ENCODE peak calls at places on chromosome 21, in six cellular contexts. I, Z, N, C, H and K are unnamed samples.

GRCh38 chr21:35861656-35862055 is 198.7 kb downstream of the SETD4 start:
- DNase-seq in Z (no peak), C (no peak), N (no peak), I (no peak), H (no peak), K (no peak)

GRCh38 chr21:15250384-15250783 is 185.6 kb upstream of the NRIP1 start:
- DNase-seq in C (no peak), I (no peak), H (no peak), Z (peak), N (no peak), K (no peak)

GRCh38 chr21:35711661-35712060 is 348.7 kb downstream of the SETD4 start:
- DNase-seq in Z (no peak), I (no peak), N (no peak), C (no peak), H (no peak), K (no peak)

GRCh38 chr21:14878971-14879370 is 185.8 kb downstream of the NRIP1 start:
- DNase-seq in Z (no peak), I (no peak), N (no peak), H (no peak), C (no peak), K (no peak)

GRCh38 chr21:34553199-34553952 is 41.4 kb upstream of the KCNE1 start:
- DNase-seq in I (no peak), H (peak), C (no peak), Z (peak), N (no peak), K (no peak)

GRCh38 chr21:32392880-32393676 is at the start of gene URB1:
- DNase-seq in H (peak), I (no peak), Z (peak), N (peak), C (peak), K (peak)

GRCh38 chr21:14917762-14918161 is 147.0 kb downstream of the NRIP1 start:
- DNase-seq in C (no peak), N (no peak), I (no peak), Z (no peak), H (no peak), K (no peak)

GRCh38 chr21:42056996-42057689 is 14.0 kb upstream of the UMODL1 start:
- DNase-seq in N (no peak), H (no peak), C (no peak), Z (peak), I (no peak), K (peak)

GRCh38 chr21:35854281-35854680 is 206.0 kb downstream of the SETD4 start:
- DNase-seq in H (no peak), C (no peak), Z (no peak), N (no peak), I (no peak), K (no peak)